ENCODE peak calls at places on chromosomes 4 and X, in seven cellular contexts. N is K562, C is SK-N-SH, X is HCT116, K is HepG2, T is GM12878, I is H1. E is an unnamed sample.

GRCh38 chr4:124726269-124726668 is 13.7 kb upstream of the ANKRD50 start:
- DNase-seq in C (no peak), N (no peak), K (no peak), X (no peak), I (no peak), T (no peak), E (no peak)

GRCh38 chr4:75512336-75513211 is 1.6 kb downstream of the RCHY1 start:
- DNase-seq in T (peak; percentile 13), N (peak; percentile 61), C (no peak), I (no peak), X (no peak), K (peak; percentile 24), E (no peak)

GRCh38 chrX:8743126-8743732 is 11.3 kb upstream of the ANOS1 start:
- DNase-seq in I (peak; percentile 82), X (no peak), N (peak; percentile 62), C (peak; percentile 41), T (no peak), K (peak; percentile 17), E (peak; percentile 67)

GRCh38 chr4:108060164-108060563 is 70.5 kb downstream of the HADH start:
- DNase-seq in X (peak; percentile 41), T (no peak), N (no peak), I (no peak), K (peak; percentile 2), C (peak; percentile 54), E (peak; percentile 50)

GRCh38 chrX:107712231-107713204 is 63.1 kb downstream of the TSC22D3 start:
- DNase-seq in C (no peak), K (no peak), T (no peak), I (no peak), N (no peak), X (no peak), E (no peak)

GRCh38 chr4:176150283-176150682 is 45.1 kb downstream of the SPATA4 start:
- DNase-seq in C (peak; percentile 17), K (peak; percentile 5), X (peak; percentile 23), I (no peak), N (no peak), T (no peak), E (peak; percentile 1)

GRCh38 chrX:18410038-18410437 is 15.4 kb upstream of the CDKL5 start:
- DNase-seq in N (no peak), X (peak; percentile 21), K (no peak), C (peak; percentile 48), T (no peak), I (no peak), E (peak; percentile 72)

GRCh38 chrX:129736491-129736890 is 2.3 kb upstream of the XPNPEP2 start:
- DNase-seq in I (no peak), C (no peak), T (no peak), N (no peak), K (peak; percentile 39), X (no peak), E (no peak)

GRCh38 chr4:8369426-8370105 is 71.0 kb downstream of the ACOX3 start:
- DNase-seq in I (no peak), T (no peak), X (no peak), N (no peak), C (no peak), K (no peak), E (no peak)

GRCh38 chrX:11757729-11758399 is at the start of gene MSL3:
- DNase-seq in C (peak; percentile 87), X (no peak), K (no peak), T (no peak), I (peak; percentile 57), N (peak; percentile 81), E (peak; percentile 31)

GRCh38 chr4:157564771-157565170 is 344.2 kb downstream of the GRIA2 start:
- DNase-seq in T (no peak), C (no peak), N (no peak), X (no peak), K (no peak), I (no peak), E (no peak)

GRCh38 chrX:17616936-17617335 is 120.4 kb upstream of the SCML1 start:
- DNase-seq in N (no peak), T (no peak), I (no peak), K (no peak), X (no peak), C (no peak), E (no peak)

GRCh38 chrX:68660746-68661145 is 13.3 kb downstream of the STARD8 start:
- DNase-seq in X (no peak), C (no peak), N (no peak), I (no peak), K (no peak), T (no peak), E (no peak)

GRCh38 chrX:100319716-100320115 is 90.4 kb downstream of the PCDH19 start:
- DNase-seq in N (no peak), X (no peak), K (no peak), I (no peak), C (no peak), T (no peak), E (no peak)

GRCh38 chrX:134512566-134512965 is 52.6 kb downstream of the HPRT1 start:
- DNase-seq in I (no peak), C (no peak), K (peak; percentile 25), N (no peak), T (no peak), X (peak; percentile 34), E (no peak)

GRCh38 chr4:189974056-189974455 is 33.4 kb downstream of the FRG1 start:
- DNase-seq in T (no peak), K (peak; percentile 15), C (peak; percentile 50), X (peak; percentile 38), N (peak; percentile 32), I (no peak), E (peak; percentile 62)

GRCh38 chr4:98262431-98262830 is 1.2 kb downstream of the RAP1GDS1 start:
- DNase-seq in I (no peak), T (no peak), N (no peak), C (no peak), K (no peak), X (no peak), E (no peak)

GRCh38 chr4:1177274-1178141 is 5.1 kb upstream of the SPON2 start:
- DNase-seq in I (no peak), X (no peak), T (no peak), C (no peak), N (no peak), K (peak; percentile 38), E (no peak)

GRCh38 chr4:588351-588849 is 12.3 kb upstream of the TMEM271 start:
- DNase-seq in N (no peak), T (no peak), C (no peak), K (no peak), X (no peak), I (no peak), E (no peak)

GRCh38 chr4:140719693-140720092 is 36.5 kb downstream of the TBC1D9 start:
- DNase-seq in C (no peak), X (no peak), T (no peak), K (no peak), N (no peak), I (no peak), E (no peak)

GRCh38 chr4:140718240-140718639 is 37.9 kb downstream of the TBC1D9 start:
- DNase-seq in K (no peak), C (no peak), X (no peak), I (no peak), T (no peak), N (no peak), E (no peak)

GRCh38 chr4:140720387-140721087 is 35.6 kb downstream of the TBC1D9 start:
- DNase-seq in C (no peak), T (no peak), K (peak; percentile 18), X (no peak), N (no peak), I (no peak), E (peak; percentile 65)

GRCh38 chr4:140717313-140717712 is 38.9 kb downstream of the TBC1D9 start:
- DNase-seq in I (no peak), X (no peak), K (no peak), N (no peak), C (no peak), T (no peak), E (no peak)

GRCh38 chr4:140719022-140719421 is 37.2 kb downstream of the TBC1D9 start:
- DNase-seq in I (no peak), T (no peak), N (no peak), K (no peak), X (no peak), C (no peak), E (no peak)
- TF ChIP-seq JUND in I (no peak), T (no peak), N (no peak), K (no peak), X (no peak), C (no peak), E (no peak)

GRCh38 chr4:102521570-102522553 is 20.7 kb downstream of the NFKB1 start:
- DNase-seq in K (no peak), T (no peak), C (no peak), N (no peak), X (no peak), I (no peak), E (no peak)

GRCh38 chr4:102525556-102525955 is 24.4 kb downstream of the NFKB1 start:
- DNase-seq in X (no peak), I (no peak), C (no peak), K (no peak), N (no peak), T (no peak), E (no peak)

GRCh38 chr4:102525099-102525498 is 23.9 kb downstream of the NFKB1 start:
- DNase-seq in C (no peak), X (no peak), K (no peak), I (no peak), T (no peak), N (no peak), E (no peak)

GRCh38 chr4:102526532-102526931 is 25.4 kb downstream of the NFKB1 start:
- DNase-seq in K (no peak), N (no peak), I (no peak), C (no peak), X (no peak), T (no peak), E (no peak)

GRCh38 chr4:102524691-102525090 is 23.5 kb downstream of the NFKB1 start:
- DNase-seq in I (no peak), C (no peak), N (no peak), T (no peak), K (no peak), X (no peak), E (no peak)
- TF ChIP-seq JUND in I (no peak), C (no peak), N (no peak), T (no peak), K (no peak), X (no peak), E (no peak)

DNA sequence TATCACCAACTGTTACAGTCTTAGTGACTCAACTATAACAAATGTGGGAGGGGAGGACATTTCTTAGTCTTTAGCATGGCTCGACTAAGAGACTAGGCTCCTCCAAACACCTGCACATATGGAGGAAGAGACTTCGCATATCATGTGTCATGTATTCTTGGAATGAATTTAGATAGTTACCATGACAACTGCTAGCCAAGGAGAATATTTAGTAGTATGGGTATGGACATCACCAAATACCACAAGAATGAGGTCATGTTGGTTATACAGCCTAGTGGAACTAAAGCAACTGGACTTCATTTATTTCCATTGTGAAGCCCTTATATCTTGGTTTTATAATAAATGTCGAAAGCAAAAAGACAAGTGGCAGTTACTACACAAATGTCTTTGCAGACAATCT is 512.3 kb downstream of the CFAP47 start:
- DNase-seq in T (no peak), K (no peak), C (no peak), N (no peak), X (no peak), I (no peak), E (no peak)
- TF ChIP-seq JUND in T (no peak), K (no peak), C (peak; percentile 39), N (no peak), X (no peak), I (no peak), E (no peak)

DNA sequence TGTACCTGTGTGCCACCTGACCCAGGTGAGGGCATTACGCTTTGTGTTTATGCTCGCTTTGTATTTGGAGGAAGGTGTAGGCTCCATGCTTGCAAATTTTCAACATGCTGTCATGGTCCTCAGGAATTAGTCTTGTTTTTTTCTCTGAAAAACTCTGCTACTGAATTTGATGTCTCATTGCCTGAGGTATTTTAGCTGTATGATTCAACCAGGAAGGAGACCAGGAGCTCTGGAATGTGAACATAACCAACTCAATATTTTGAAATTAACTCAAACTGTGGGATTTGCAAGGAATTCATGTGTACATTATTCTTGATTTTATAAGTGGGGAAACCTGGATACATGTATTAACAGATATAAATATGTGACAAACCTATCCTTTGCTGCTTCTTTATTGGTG is 134.1 kb downstream of the SLC4A4 start:
- DNase-seq in T (no peak), C (no peak), I (no peak), N (no peak), X (no peak), K (no peak), E (no peak)
- TF ChIP-seq JUND in T (no peak), C (no peak), I (no peak), N (no peak), X (no peak), K (no peak), E (no peak)

E was measured in T47D.